ENCODE peak calls at places on chromosome 19, in five cellular contexts. R, W, F, Q and M are unnamed samples.

GRCh38 chr19:8132858-8133458 is 16.4 kb downstream of the FBN3 start:
- DNase-seq in R (no peak), Q (no peak), F (no peak), W (no peak), M (no peak)

GRCh38 chr19:48969276-48970138 is 4.4 kb downstream of the FTL start:
- DNase-seq in W (no peak), R (peak; percentile 50), F (peak; percentile 77), Q (no peak), M (peak; percentile 53)

GRCh38 chr19:461664-462551 is 1.1 kb upstream of the SHC2 start:
- DNase-seq in W (no peak), R (peak; percentile 27), Q (no peak), F (peak; percentile 77), M (no peak)

GRCh38 chr19:29083863-29084262 is 129.1 kb downstream of the UQCRFS1 start:
- DNase-seq in Q (no peak), R (no peak), W (no peak), F (no peak), M (no peak)

GRCh38 chr19:32901504-32902161 is 32.1 kb upstream of the SLC7A9 start:
- DNase-seq in Q (no peak), W (no peak), R (no peak), F (peak; percentile 18), M (no peak)

GRCh38 chr19:811007-811434 is 10.7 kb downstream of the PLPPR3 start:
- DNase-seq in F (peak; percentile 53), R (no peak), Q (no peak), W (no peak), M (no peak)

GRCh38 chr19:993361-993830 is 6.8 kb upstream of the GRIN3B start:
- DNase-seq in Q (no peak), F (no peak), R (no peak), W (no peak), M (no peak)

GRCh38 chr19:31315621-31316011 is 33.6 kb downstream of the TSHZ3 start:
- DNase-seq in F (no peak), W (no peak), Q (no peak), R (no peak), M (no peak)

GRCh38 chr19:46192990-46193650 is 36.4 kb upstream of the IGFL1 start:
- DNase-seq in W (peak; percentile 46), R (peak; percentile 83), F (no peak), Q (peak; percentile 51), M (peak; percentile 58)

GRCh38 chr19:43105496-43105895 is 23.0 kb upstream of the PSG2 start:
- DNase-seq in R (no peak), Q (peak; percentile 44), F (no peak), W (no peak), M (peak; percentile 3)

GRCh38 chr19:41221514-41222205 is 2.6 kb downstream of the AXL start:
- DNase-seq in Q (no peak), W (no peak), R (no peak), F (no peak), M (no peak)

GRCh38 chr19:1862424-1863307 is 713 bp downstream of the KLF16 start:
- DNase-seq in R (peak; percentile 63), F (peak; percentile 72), W (no peak), Q (no peak), M (no peak)

GRCh38 chr19:46714523-46715106 is 2.3 kb downstream of the PRKD2 start:
- DNase-seq in R (no peak), W (no peak), Q (no peak), F (no peak), M (no peak)

GRCh38 chr19:56678205-56678604 is 6.6 kb upstream of the ZNF835 start:
- DNase-seq in W (peak; percentile 45), F (no peak), R (no peak), Q (no peak), M (no peak)

GRCh38 chr19:34996978-34997640 is 3.0 kb upstream of the GRAMD1A start:
- DNase-seq in R (no peak), F (no peak), W (no peak), Q (no peak), M (no peak)

GRCh38 chr19:2533686-2534085 is 57.8 kb downstream of the GADD45B start:
- DNase-seq in Q (no peak), R (no peak), W (no peak), F (no peak), M (peak; percentile 77)

GRCh38 chr19:3539743-3540118 is 757 bp downstream of the TEKTIP1 start:
- DNase-seq in W (no peak), F (no peak), Q (no peak), R (no peak), M (no peak)

GRCh38 chr19:19418548-19419260 is 13.2 kb downstream of the GATAD2A start:
- DNase-seq in Q (no peak), F (no peak), W (no peak), R (no peak), M (peak; percentile 26)

GRCh38 chr19:991174-991931 is 7.2 kb downstream of the WDR18 start:
- DNase-seq in R (peak; percentile 68), F (peak; percentile 67), W (no peak), Q (peak; percentile 46), M (peak; percentile 51)

GRCh38 chr19:19064098-19064722 is 416 bp downstream of the SLC25A42 start:
- DNase-seq in F (no peak), Q (no peak), W (no peak), R (no peak), M (no peak)

GRCh38 chr19:41089955-41090354 is 1.7 kb downstream of the CYP2A13 start:
- DNase-seq in R (no peak), Q (no peak), W (no peak), F (peak; percentile 79), M (no peak)

GRCh38 chr19:5983367-5983955 is 5.5 kb upstream of the RANBP3 start:
- DNase-seq in Q (no peak), F (no peak), W (no peak), R (peak; percentile 68), M (peak; percentile 24)

GRCh38 chr19:43450545-43450997 is 14.8 kb downstream of the LYPD3 start:
- DNase-seq in R (peak; percentile 43), W (no peak), Q (peak; percentile 79), F (no peak), M (peak; percentile 67)

GRCh38 chr19:1566392-1567115 is 1.6 kb downstream of the MEX3D start:
- DNase-seq in W (peak; percentile 88), F (peak; percentile 89), R (peak; percentile 93), Q (peak; percentile 77), M (peak; percentile 77)

GRCh38 chr19:3478409-3479176 is 1.7 kb downstream of the SMIM24 start:
- DNase-seq in R (no peak), W (no peak), Q (no peak), F (peak; percentile 49), M (no peak)

GRCh38 chr19:28425431-28425931 is 787.5 kb downstream of the UQCRFS1 start:
- DNase-seq in Q (no peak), W (no peak), F (no peak), R (no peak), M (peak; percentile 59)

GRCh38 chr19:18340237-18340989 is at the start of gene PGPEP1:
- DNase-seq in R (peak; percentile 88), W (peak; percentile 33), F (peak; percentile 87), Q (peak; percentile 41), M (peak; percentile 41)

GRCh38 chr19:48637948-48638830 is 1.0 kb upstream of the DBP start:
- DNase-seq in F (peak; percentile 96), R (peak; percentile 95), Q (peak; percentile 96), W (peak; percentile 95), M (peak; percentile 98)

GRCh38 chr19:35805518-35806102 is 7.0 kb downstream of the PRODH2 start:
- DNase-seq in Q (no peak), W (no peak), F (no peak), R (no peak), M (no peak)

GRCh38 chr19:39890755-39891551 is 43.5 kb downstream of the FCGBP start:
- DNase-seq in W (no peak), Q (no peak), F (no peak), R (no peak), M (no peak)

GRCh38 chr19:6039541-6040225 is 61.7 kb upstream of the RANBP3 start:
- DNase-seq in W (no peak), R (no peak), F (no peak), Q (no peak), M (no peak)

GRCh38 chr19:3784607-3785463 is 1.3 kb downstream of the MATK start:
- DNase-seq in R (peak; percentile 26), W (no peak), Q (no peak), F (no peak), M (peak; percentile 6)

GRCh38 chr19:12777217-12778019 is 2.1 kb upstream of the HOOK2 start:
- DNase-seq in F (peak; percentile 93), W (no peak), R (peak; percentile 92), Q (peak; percentile 68), M (no peak)

GRCh38 chr19:1814833-1815604 is 2.9 kb upstream of the ATP8B3 start:
- DNase-seq in F (no peak), R (no peak), W (no peak), Q (no peak), M (no peak)